ENCODE peak calls at places on chromosomes 4 and X, in ten cellular contexts. One of them, this sample, is unnamed.

GRCh38 chrX:150100261-150100660 is 162.0 kb upstream of the EOLA2 start:
- DNase-seq in mammary epithelial cell: no peak
- DNase-seq in stimulated activated CD4-positive, alpha-beta T cell treated with anti-CD3 and anti-CD28 coated beads, TNF-alpha, amount 100 ng/mL, for 4 hours: no peak
- DNase-seq in nephron progenitor cell: no peak
- DNase-seq in omental fat pad: no peak
- DNase-seq in T-helper 9 cell: no peak
- DNase-seq in left ventricle myocardium superior: no peak
- DNase-seq in ureter: no peak
- DNase-seq in hepatic stellate cell: no peak
- DNase-seq in NCI-H1105 treated with DMSO at 0.1 percent for 48 hours: no peak
- DNase-seq in this sample: no peak

GRCh38 chr4:134320048-134320447 is 118.5 kb upstream of the PABPC4L start:
- DNase-seq in T-helper 9 cell: no peak
- DNase-seq in NCI-H1105 treated with DMSO at 0.1 percent for 48 hours: no peak
- DNase-seq in stimulated activated CD4-positive, alpha-beta T cell treated with anti-CD3 and anti-CD28 coated beads, TNF-alpha, amount 100 ng/mL, for 4 hours: no peak
- DNase-seq in ureter: no peak
- DNase-seq in mammary epithelial cell: no peak
- DNase-seq in nephron progenitor cell: no peak
- DNase-seq in left ventricle myocardium superior: no peak
- DNase-seq in omental fat pad: no peak
- DNase-seq in hepatic stellate cell: no peak
- DNase-seq in this sample: no peak

GRCh38 chr4:78634011-78634664 is 82.6 kb downstream of the ANXA3 start:
- DNase-seq in left ventricle myocardium superior: peak; percentile 66
- DNase-seq in NCI-H1105 treated with DMSO at 0.1 percent for 48 hours: no peak
- DNase-seq in mammary epithelial cell: no peak
- DNase-seq in hepatic stellate cell: no peak
- DNase-seq in omental fat pad: no peak
- DNase-seq in nephron progenitor cell: no peak
- DNase-seq in ureter: no peak
- DNase-seq in stimulated activated CD4-positive, alpha-beta T cell treated with anti-CD3 and anti-CD28 coated beads, TNF-alpha, amount 100 ng/mL, for 4 hours: no peak
- DNase-seq in T-helper 9 cell: no peak
- DNase-seq in this sample: no peak

GRCh38 chr4:47615385-47615784 is 130.3 kb downstream of the ATP10D start:
- DNase-seq in hepatic stellate cell: no peak
- DNase-seq in left ventricle myocardium superior: no peak
- DNase-seq in T-helper 9 cell: no peak
- DNase-seq in stimulated activated CD4-positive, alpha-beta T cell treated with anti-CD3 and anti-CD28 coated beads, TNF-alpha, amount 100 ng/mL, for 4 hours: no peak
- DNase-seq in omental fat pad: no peak
- DNase-seq in ureter: no peak
- DNase-seq in mammary epithelial cell: peak; percentile 59
- DNase-seq in nephron progenitor cell: no peak
- DNase-seq in NCI-H1105 treated with DMSO at 0.1 percent for 48 hours: no peak
- DNase-seq in this sample: no peak

GRCh38 chr4:119025916-119026661 is 109.5 kb upstream of the MYOZ2 start:
- DNase-seq in omental fat pad: peak; percentile 48
- DNase-seq in nephron progenitor cell: no peak
- DNase-seq in T-helper 9 cell: no peak
- DNase-seq in ureter: peak; percentile 73
- DNase-seq in mammary epithelial cell: peak; percentile 84
- DNase-seq in hepatic stellate cell: peak; percentile 47
- DNase-seq in left ventricle myocardium superior: no peak
- DNase-seq in NCI-H1105 treated with DMSO at 0.1 percent for 48 hours: no peak
- DNase-seq in stimulated activated CD4-positive, alpha-beta T cell treated with anti-CD3 and anti-CD28 coated beads, TNF-alpha, amount 100 ng/mL, for 4 hours: no peak
- DNase-seq in this sample: no peak

GRCh38 chr4:13542577-13543042 is 1.7 kb downstream of the NKX3-2 start:
- DNase-seq in hepatic stellate cell: no peak
- DNase-seq in ureter: no peak
- DNase-seq in omental fat pad: no peak
- DNase-seq in left ventricle myocardium superior: no peak
- DNase-seq in NCI-H1105 treated with DMSO at 0.1 percent for 48 hours: no peak
- DNase-seq in mammary epithelial cell: no peak
- DNase-seq in nephron progenitor cell: no peak
- DNase-seq in stimulated activated CD4-positive, alpha-beta T cell treated with anti-CD3 and anti-CD28 coated beads, TNF-alpha, amount 100 ng/mL, for 4 hours: no peak
- DNase-seq in T-helper 9 cell: no peak
- DNase-seq in this sample: no peak

GRCh38 chrX:45952030-45952429 is 593.2 kb downstream of the ZNF674 start:
- DNase-seq in mammary epithelial cell: peak; percentile 59
- DNase-seq in ureter: no peak
- DNase-seq in T-helper 9 cell: no peak
- DNase-seq in hepatic stellate cell: no peak
- DNase-seq in NCI-H1105 treated with DMSO at 0.1 percent for 48 hours: no peak
- DNase-seq in stimulated activated CD4-positive, alpha-beta T cell treated with anti-CD3 and anti-CD28 coated beads, TNF-alpha, amount 100 ng/mL, for 4 hours: no peak
- DNase-seq in left ventricle myocardium superior: no peak
- DNase-seq in nephron progenitor cell: no peak
- DNase-seq in omental fat pad: no peak
- DNase-seq in this sample: no peak

GRCh38 chr4:39464886-39465501 is 6.1 kb downstream of the LIAS start:
- DNase-seq in T-helper 9 cell: no peak
- DNase-seq in nephron progenitor cell: no peak
- DNase-seq in NCI-H1105 treated with DMSO at 0.1 percent for 48 hours: no peak
- DNase-seq in hepatic stellate cell: peak; percentile 90
- DNase-seq in stimulated activated CD4-positive, alpha-beta T cell treated with anti-CD3 and anti-CD28 coated beads, TNF-alpha, amount 100 ng/mL, for 4 hours: no peak
- DNase-seq in mammary epithelial cell: peak; percentile 65
- DNase-seq in left ventricle myocardium superior: no peak
- DNase-seq in omental fat pad: no peak
- DNase-seq in ureter: no peak
- DNase-seq in this sample: no peak

GRCh38 chr4:83625807-83626206 is 89.9 kb downstream of the GPAT3 start:
- DNase-seq in omental fat pad: no peak
- DNase-seq in T-helper 9 cell: no peak
- DNase-seq in NCI-H1105 treated with DMSO at 0.1 percent for 48 hours: no peak
- DNase-seq in stimulated activated CD4-positive, alpha-beta T cell treated with anti-CD3 and anti-CD28 coated beads, TNF-alpha, amount 100 ng/mL, for 4 hours: no peak
- DNase-seq in nephron progenitor cell: no peak
- DNase-seq in ureter: no peak
- DNase-seq in hepatic stellate cell: no peak
- DNase-seq in left ventricle myocardium superior: no peak
- DNase-seq in mammary epithelial cell: no peak
- DNase-seq in this sample: no peak

GRCh38 chr4:150343796-150344195 is 238.2 kb upstream of the MAB21L2 start:
- DNase-seq in stimulated activated CD4-positive, alpha-beta T cell treated with anti-CD3 and anti-CD28 coated beads, TNF-alpha, amount 100 ng/mL, for 4 hours: no peak
- DNase-seq in hepatic stellate cell: no peak
- DNase-seq in left ventricle myocardium superior: no peak
- DNase-seq in ureter: no peak
- DNase-seq in T-helper 9 cell: no peak
- DNase-seq in NCI-H1105 treated with DMSO at 0.1 percent for 48 hours: no peak
- DNase-seq in omental fat pad: no peak
- DNase-seq in nephron progenitor cell: no peak
- DNase-seq in mammary epithelial cell: no peak
- DNase-seq in this sample: no peak

GRCh38 chr4:68732653-68733466 is 62.4 kb upstream of the UGT2B15 start:
- DNase-seq in hepatic stellate cell: no peak
- DNase-seq in NCI-H1105 treated with DMSO at 0.1 percent for 48 hours: no peak
- DNase-seq in stimulated activated CD4-positive, alpha-beta T cell treated with anti-CD3 and anti-CD28 coated beads, TNF-alpha, amount 100 ng/mL, for 4 hours: no peak
- DNase-seq in nephron progenitor cell: no peak
- DNase-seq in T-helper 9 cell: no peak
- DNase-seq in omental fat pad: no peak
- DNase-seq in ureter: no peak
- DNase-seq in mammary epithelial cell: no peak
- DNase-seq in left ventricle myocardium superior: no peak
- DNase-seq in this sample: no peak

GRCh38 chr4:113637363-113637762 is 124.2 kb downstream of the CAMK2D start:
- DNase-seq in hepatic stellate cell: no peak
- DNase-seq in T-helper 9 cell: no peak
- DNase-seq in nephron progenitor cell: no peak
- DNase-seq in stimulated activated CD4-positive, alpha-beta T cell treated with anti-CD3 and anti-CD28 coated beads, TNF-alpha, amount 100 ng/mL, for 4 hours: no peak
- DNase-seq in left ventricle myocardium superior: no peak
- DNase-seq in NCI-H1105 treated with DMSO at 0.1 percent for 48 hours: no peak
- DNase-seq in mammary epithelial cell: peak; percentile 17
- DNase-seq in ureter: no peak
- DNase-seq in omental fat pad: no peak
- DNase-seq in this sample: no peak

GRCh38 chrX:50067435-50068292 is 133.1 kb downstream of the AKAP4 start:
- DNase-seq in T-helper 9 cell: no peak
- DNase-seq in NCI-H1105 treated with DMSO at 0.1 percent for 48 hours: peak; percentile 65
- DNase-seq in nephron progenitor cell: peak; percentile 42
- DNase-seq in stimulated activated CD4-positive, alpha-beta T cell treated with anti-CD3 and anti-CD28 coated beads, TNF-alpha, amount 100 ng/mL, for 4 hours: no peak
- DNase-seq in ureter: no peak
- DNase-seq in mammary epithelial cell: peak; percentile 1
- DNase-seq in left ventricle myocardium superior: no peak
- DNase-seq in omental fat pad: no peak
- DNase-seq in hepatic stellate cell: peak; percentile 14
- DNase-seq in this sample: no peak

GRCh38 chr4:10063544-10064300 is 42.4 kb upstream of the SLC2A9 start:
- DNase-seq in ureter: peak; percentile 73
- DNase-seq in hepatic stellate cell: no peak
- DNase-seq in omental fat pad: no peak
- DNase-seq in NCI-H1105 treated with DMSO at 0.1 percent for 48 hours: no peak
- DNase-seq in nephron progenitor cell: peak; percentile 18
- DNase-seq in mammary epithelial cell: peak; percentile 70
- DNase-seq in left ventricle myocardium superior: peak; percentile 72
- DNase-seq in T-helper 9 cell: no peak
- DNase-seq in stimulated activated CD4-positive, alpha-beta T cell treated with anti-CD3 and anti-CD28 coated beads, TNF-alpha, amount 100 ng/mL, for 4 hours: no peak
- DNase-seq in this sample: no peak

GRCh38 chr4:39046243-39046642 is 14.0 kb upstream of the TMEM156 start:
- DNase-seq in mammary epithelial cell: peak; percentile 66
- DNase-seq in ureter: no peak
- DNase-seq in nephron progenitor cell: no peak
- DNase-seq in left ventricle myocardium superior: no peak
- DNase-seq in stimulated activated CD4-positive, alpha-beta T cell treated with anti-CD3 and anti-CD28 coated beads, TNF-alpha, amount 100 ng/mL, for 4 hours: no peak
- DNase-seq in T-helper 9 cell: peak; percentile 16
- DNase-seq in hepatic stellate cell: no peak
- DNase-seq in omental fat pad: no peak
- DNase-seq in NCI-H1105 treated with DMSO at 0.1 percent for 48 hours: no peak
- DNase-seq in this sample: no peak

GRCh38 chr4:2247128-2248043 is 5.5 kb upstream of the HAUS3 start:
- DNase-seq in omental fat pad: peak; percentile 20
- DNase-seq in hepatic stellate cell: peak; percentile 2
- DNase-seq in stimulated activated CD4-positive, alpha-beta T cell treated with anti-CD3 and anti-CD28 coated beads, TNF-alpha, amount 100 ng/mL, for 4 hours: no peak
- DNase-seq in mammary epithelial cell: no peak
- DNase-seq in NCI-H1105 treated with DMSO at 0.1 percent for 48 hours: no peak
- DNase-seq in left ventricle myocardium superior: peak; percentile 37
- DNase-seq in nephron progenitor cell: no peak
- DNase-seq in T-helper 9 cell: no peak
- DNase-seq in ureter: peak; percentile 42
- DNase-seq in this sample: no peak

GRCh38 chr4:56786955-56787354 is 34.5 kb downstream of the SPINK2 start:
- DNase-seq in NCI-H1105 treated with DMSO at 0.1 percent for 48 hours: no peak
- DNase-seq in mammary epithelial cell: peak; percentile 50
- DNase-seq in omental fat pad: no peak
- DNase-seq in left ventricle myocardium superior: peak; percentile 83
- DNase-seq in T-helper 9 cell: no peak
- DNase-seq in nephron progenitor cell: peak; percentile 31
- DNase-seq in hepatic stellate cell: peak; percentile 76
- DNase-seq in stimulated activated CD4-positive, alpha-beta T cell treated with anti-CD3 and anti-CD28 coated beads, TNF-alpha, amount 100 ng/mL, for 4 hours: no peak
- DNase-seq in ureter: no peak
- DNase-seq in this sample: no peak

GRCh38 chr4:7890635-7891393 is 48.8 kb downstream of the AFAP1 start:
- DNase-seq in nephron progenitor cell: no peak
- DNase-seq in NCI-H1105 treated with DMSO at 0.1 percent for 48 hours: no peak
- DNase-seq in hepatic stellate cell: peak; percentile 62
- DNase-seq in stimulated activated CD4-positive, alpha-beta T cell treated with anti-CD3 and anti-CD28 coated beads, TNF-alpha, amount 100 ng/mL, for 4 hours: no peak
- DNase-seq in T-helper 9 cell: no peak
- DNase-seq in ureter: no peak
- DNase-seq in mammary epithelial cell: peak; percentile 80
- DNase-seq in omental fat pad: no peak
- DNase-seq in left ventricle myocardium superior: no peak
- DNase-seq in this sample: no peak

GRCh38 chr4:77023920-77024319 is 51.9 kb downstream of the CCNI start:
- DNase-seq in omental fat pad: no peak
- DNase-seq in left ventricle myocardium superior: no peak
- DNase-seq in mammary epithelial cell: no peak
- DNase-seq in hepatic stellate cell: no peak
- DNase-seq in stimulated activated CD4-positive, alpha-beta T cell treated with anti-CD3 and anti-CD28 coated beads, TNF-alpha, amount 100 ng/mL, for 4 hours: no peak
- DNase-seq in ureter: no peak
- DNase-seq in T-helper 9 cell: no peak
- DNase-seq in nephron progenitor cell: no peak
- DNase-seq in NCI-H1105 treated with DMSO at 0.1 percent for 48 hours: no peak
- DNase-seq in this sample: no peak

GRCh38 chrX:45518552-45518951 is 317.9 kb upstream of the DIPK2B start:
- DNase-seq in hepatic stellate cell: no peak
- DNase-seq in omental fat pad: no peak
- DNase-seq in nephron progenitor cell: no peak
- DNase-seq in stimulated activated CD4-positive, alpha-beta T cell treated with anti-CD3 and anti-CD28 coated beads, TNF-alpha, amount 100 ng/mL, for 4 hours: no peak
- DNase-seq in mammary epithelial cell: no peak
- DNase-seq in T-helper 9 cell: no peak
- DNase-seq in ureter: no peak
- DNase-seq in NCI-H1105 treated with DMSO at 0.1 percent for 48 hours: no peak
- DNase-seq in left ventricle myocardium superior: no peak
- DNase-seq in this sample: no peak

GRCh38 chrX:39613508-39613921 is 484.2 kb downstream of the BCOR start:
- DNase-seq in nephron progenitor cell: peak; percentile 58
- DNase-seq in mammary epithelial cell: peak; percentile 18
- DNase-seq in stimulated activated CD4-positive, alpha-beta T cell treated with anti-CD3 and anti-CD28 coated beads, TNF-alpha, amount 100 ng/mL, for 4 hours: no peak
- DNase-seq in hepatic stellate cell: no peak
- DNase-seq in ureter: no peak
- DNase-seq in NCI-H1105 treated with DMSO at 0.1 percent for 48 hours: peak; percentile 91
- DNase-seq in omental fat pad: no peak
- DNase-seq in T-helper 9 cell: no peak
- DNase-seq in left ventricle myocardium superior: peak; percentile 35
- DNase-seq in this sample: no peak

GRCh38 chr4:8355306-8355705 is 85.2 kb downstream of the ACOX3 start:
- DNase-seq in mammary epithelial cell: peak; percentile 60
- DNase-seq in NCI-H1105 treated with DMSO at 0.1 percent for 48 hours: no peak
- DNase-seq in ureter: no peak
- DNase-seq in T-helper 9 cell: no peak
- DNase-seq in stimulated activated CD4-positive, alpha-beta T cell treated with anti-CD3 and anti-CD28 coated beads, TNF-alpha, amount 100 ng/mL, for 4 hours: no peak
- DNase-seq in hepatic stellate cell: no peak
- DNase-seq in left ventricle myocardium superior: no peak
- DNase-seq in omental fat pad: no peak
- DNase-seq in nephron progenitor cell: no peak
- DNase-seq in this sample: no peak

GRCh38 chr4:73213917-73214663 is 44.5 kb downstream of the ANKRD17 start:
- DNase-seq in mammary epithelial cell: no peak
- DNase-seq in stimulated activated CD4-positive, alpha-beta T cell treated with anti-CD3 and anti-CD28 coated beads, TNF-alpha, amount 100 ng/mL, for 4 hours: no peak
- DNase-seq in hepatic stellate cell: peak; percentile 39
- DNase-seq in nephron progenitor cell: no peak
- DNase-seq in ureter: no peak
- DNase-seq in left ventricle myocardium superior: no peak
- DNase-seq in NCI-H1105 treated with DMSO at 0.1 percent for 48 hours: no peak
- DNase-seq in omental fat pad: no peak
- DNase-seq in T-helper 9 cell: no peak
- DNase-seq in this sample: no peak

GRCh38 chr4:5044341-5044740 is 6.9 kb upstream of the STK32B start:
- DNase-seq in T-helper 9 cell: no peak
- DNase-seq in hepatic stellate cell: no peak
- DNase-seq in omental fat pad: no peak
- DNase-seq in stimulated activated CD4-positive, alpha-beta T cell treated with anti-CD3 and anti-CD28 coated beads, TNF-alpha, amount 100 ng/mL, for 4 hours: no peak
- DNase-seq in ureter: no peak
- DNase-seq in nephron progenitor cell: no peak
- DNase-seq in mammary epithelial cell: no peak
- DNase-seq in left ventricle myocardium superior: no peak
- DNase-seq in NCI-H1105 treated with DMSO at 0.1 percent for 48 hours: no peak
- DNase-seq in this sample: no peak

GRCh38 chr4:187541666-187542065 is 453.9 kb upstream of the ZFP42 start:
- DNase-seq in T-helper 9 cell: no peak
- DNase-seq in left ventricle myocardium superior: no peak
- DNase-seq in NCI-H1105 treated with DMSO at 0.1 percent for 48 hours: no peak
- DNase-seq in omental fat pad: no peak
- DNase-seq in nephron progenitor cell: no peak
- DNase-seq in stimulated activated CD4-positive, alpha-beta T cell treated with anti-CD3 and anti-CD28 coated beads, TNF-alpha, amount 100 ng/mL, for 4 hours: no peak
- DNase-seq in ureter: no peak
- DNase-seq in mammary epithelial cell: no peak
- DNase-seq in hepatic stellate cell: no peak
- DNase-seq in this sample: no peak

GRCh38 chr4:60485279-60485678 is 714.8 kb upstream of the ADGRL3 start:
- DNase-seq in left ventricle myocardium superior: no peak
- DNase-seq in omental fat pad: no peak
- DNase-seq in mammary epithelial cell: peak; percentile 14
- DNase-seq in T-helper 9 cell: no peak
- DNase-seq in stimulated activated CD4-positive, alpha-beta T cell treated with anti-CD3 and anti-CD28 coated beads, TNF-alpha, amount 100 ng/mL, for 4 hours: no peak
- DNase-seq in nephron progenitor cell: no peak
- DNase-seq in NCI-H1105 treated with DMSO at 0.1 percent for 48 hours: no peak
- DNase-seq in ureter: no peak
- DNase-seq in hepatic stellate cell: no peak
- DNase-seq in this sample: no peak

GRCh38 chr4:20684852-20685763 is 15.2 kb upstream of the PACRGL start:
- DNase-seq in NCI-H1105 treated with DMSO at 0.1 percent for 48 hours: peak; percentile 15
- DNase-seq in mammary epithelial cell: no peak
- DNase-seq in omental fat pad: no peak
- DNase-seq in nephron progenitor cell: no peak
- DNase-seq in stimulated activated CD4-positive, alpha-beta T cell treated with anti-CD3 and anti-CD28 coated beads, TNF-alpha, amount 100 ng/mL, for 4 hours: no peak
- DNase-seq in hepatic stellate cell: peak; percentile 9
- DNase-seq in T-helper 9 cell: no peak
- DNase-seq in left ventricle myocardium superior: no peak
- DNase-seq in ureter: no peak
- DNase-seq in this sample: no peak

GRCh38 chrX:46559062-46559461 is 13.8 kb upstream of the ZNF674 start:
- DNase-seq in stimulated activated CD4-positive, alpha-beta T cell treated with anti-CD3 and anti-CD28 coated beads, TNF-alpha, amount 100 ng/mL, for 4 hours: no peak
- DNase-seq in mammary epithelial cell: no peak
- DNase-seq in omental fat pad: no peak
- DNase-seq in hepatic stellate cell: no peak
- DNase-seq in left ventricle myocardium superior: peak; percentile 40
- DNase-seq in NCI-H1105 treated with DMSO at 0.1 percent for 48 hours: no peak
- DNase-seq in T-helper 9 cell: no peak
- DNase-seq in nephron progenitor cell: no peak
- DNase-seq in ureter: no peak
- DNase-seq in this sample: no peak

This sample was measured in memory B cell.